ENCODE peak calls at places on chromosomes 16 and 17, in four cellular contexts. Q, L, R and Z are unnamed samples.

GRCh38 chr17:81831957-81832607 is 1.0 kb downstream of the MCRIP1 start:
- DNase-seq in R (no peak), Q (no peak), L (no peak), Z (no peak)

GRCh38 chr17:77723909-77724875 is 234.3 kb upstream of the TNRC6C start:
- DNase-seq in Q (peak), R (no peak), L (no peak), Z (no peak)

GRCh38 chr17:29557085-29557697 is 9.6 kb downstream of the ABHD15 start:
- DNase-seq in L (no peak), R (no peak), Q (no peak), Z (no peak)

GRCh38 chr16:10565167-10565566 is 15.2 kb downstream of the EMP2 start:
- DNase-seq in Q (no peak), R (peak), L (no peak), Z (no peak)

GRCh38 chr16:71473891-71474290 is 11.8 kb upstream of the ZNF23 start:
- DNase-seq in L (no peak), R (no peak), Q (no peak), Z (no peak)

GRCh38 chr17:48767263-48767774 is 38.8 kb upstream of the HOXB13 start:
- DNase-seq in Q (no peak), R (no peak), L (no peak), Z (peak)

GRCh38 chr17:66283971-66284370 is 18.4 kb upstream of the PRKCA start:
- DNase-seq in L (no peak), R (no peak), Q (no peak), Z (no peak)

GRCh38 chr17:47982091-47982617 is 11.2 kb downstream of the CDK5RAP3 start:
- DNase-seq in R (no peak), Q (no peak), L (no peak), Z (no peak)

GRCh38 chr17:81184596-81184995 is 18.6 kb upstream of the AATK start:
- DNase-seq in R (no peak), Q (no peak), L (no peak), Z (no peak)

GRCh38 chr16:49365711-49366509 is 7.7 kb upstream of the C16orf78 start:
- DNase-seq in L (no peak), Q (peak), R (no peak), Z (no peak)

GRCh38 chr16:51994597-51994996 is 552.3 kb downstream of the TOX3 start:
- DNase-seq in L (no peak), R (peak), Q (no peak), Z (no peak)
- TF ChIP-seq SUZ12 in L (no peak), R (no peak), Q (no peak), Z (no peak)

DNA sequence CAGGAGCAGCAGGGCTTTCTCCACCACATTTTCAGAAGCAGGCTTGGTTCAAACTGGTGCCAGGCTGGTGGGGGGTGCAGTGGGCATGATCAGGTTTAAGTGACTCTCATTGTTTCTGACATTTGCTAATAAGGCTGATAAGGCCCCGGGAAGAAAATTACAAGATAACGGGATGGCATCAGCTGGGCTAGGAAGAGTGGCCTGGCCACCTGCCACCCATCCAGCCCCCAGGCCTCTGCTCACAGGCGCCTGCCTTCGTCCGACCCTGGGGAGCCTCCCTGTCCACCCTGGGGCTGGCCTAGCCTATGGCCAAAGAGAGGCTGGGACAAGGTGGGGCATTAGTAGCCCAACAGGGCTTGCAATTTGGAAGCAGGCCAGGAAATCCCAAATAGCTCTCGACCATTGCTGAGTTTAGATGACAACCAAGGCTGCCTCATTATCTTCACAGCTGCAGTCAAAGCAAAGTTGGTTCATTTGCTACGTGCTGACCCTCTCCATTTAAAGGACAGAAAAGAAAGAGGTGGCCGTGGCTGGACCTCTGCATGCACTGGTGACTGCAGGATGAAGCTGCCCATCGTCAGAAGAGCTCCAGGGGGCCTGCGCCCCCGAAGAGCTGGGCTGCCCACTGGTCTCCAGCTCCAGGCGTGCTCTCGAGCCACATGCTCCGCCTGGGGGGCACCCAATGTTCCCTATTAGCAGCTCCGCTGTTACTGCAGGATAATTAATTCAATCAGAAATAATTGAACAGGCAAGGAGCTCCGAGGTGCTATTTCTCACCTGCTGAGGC is 44.9 kb downstream of the PEMT start:
- DNase-seq in Q (no peak), R (no peak), L (no peak), Z (no peak)
- TF ChIP-seq SP1 in Q (no peak), R (no peak), L (no peak), Z (no peak)

GRCh38 chr17:78920528-78920927 is 4.7 kb downstream of the TIMP2 start:
- DNase-seq in L (no peak), Q (no peak), R (peak), Z (no peak)

GRCh38 chr17:78918979-78919378 is 6.2 kb downstream of the TIMP2 start:
- DNase-seq in L (no peak), R (no peak), Q (no peak), Z (no peak)

GRCh38 chr17:78921437-78921971 is 3.7 kb downstream of the TIMP2 start:
- DNase-seq in Q (no peak), L (no peak), R (no peak), Z (no peak)

GRCh38 chr17:78917451-78918307 is 7.5 kb downstream of the TIMP2 start:
- DNase-seq in Q (no peak), R (no peak), L (no peak), Z (no peak)

GRCh38 chr17:78919816-78920516 is 5.2 kb downstream of the TIMP2 start:
- DNase-seq in L (no peak), Q (no peak), R (no peak), Z (no peak)
- TF ChIP-seq SUZ12 in L (no peak), Q (no peak), R (no peak), Z (no peak)

DNA sequence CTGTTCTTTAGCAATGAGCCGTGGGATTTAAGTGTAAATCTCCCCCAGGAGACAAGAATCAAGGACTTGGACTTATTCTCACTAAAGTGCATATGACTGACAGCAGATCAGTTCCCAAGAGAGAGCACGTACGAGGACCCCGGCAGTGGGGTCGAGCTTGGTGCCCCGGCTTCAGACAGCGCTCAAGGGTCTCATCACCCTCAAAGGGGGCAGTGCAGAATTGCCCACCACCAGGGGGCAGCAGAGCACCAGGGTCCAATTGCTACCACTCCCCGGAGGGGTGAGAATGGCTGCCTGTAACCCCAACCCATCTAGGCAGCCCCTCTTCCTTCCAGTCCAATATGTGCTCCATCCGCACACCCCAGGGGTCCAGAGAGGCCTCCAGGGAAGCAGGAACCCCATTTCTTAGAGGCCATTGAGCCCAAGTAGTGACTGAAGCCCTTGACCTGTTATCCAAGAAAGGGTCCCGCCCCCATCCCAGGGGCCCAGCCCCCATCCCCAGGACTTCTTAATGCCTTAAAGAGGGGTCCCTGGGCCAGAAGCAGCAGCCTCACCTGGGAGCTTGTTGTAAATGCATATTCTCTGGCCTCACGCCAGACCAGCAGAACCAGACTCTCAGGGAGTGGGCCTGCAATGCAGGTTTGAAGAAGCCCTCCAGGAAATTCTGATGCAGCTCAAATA is 86.1 kb downstream of the ZDHHC7 start:
- DNase-seq in L (peak), R (peak), Q (no peak), Z (peak)
- TF ChIP-seq SP1 in L (no peak), R (no peak), Q (no peak), Z (no peak)

GRCh38 chr17:6212766-6213165 is 142.6 kb downstream of the WSCD1 start:
- DNase-seq in R (no peak), L (no peak), Q (no peak), Z (no peak)
- TF ChIP-seq SUZ12 in R (no peak), L (no peak), Q (no peak), Z (no peak)

GRCh38 chr16:17342031-17342430 is 128.7 kb downstream of the XYLT1 start:
- DNase-seq in R (no peak), L (no peak), Q (no peak), Z (no peak)

GRCh38 chr16:17339764-17340541 is 130.8 kb downstream of the XYLT1 start:
- DNase-seq in R (no peak), Q (no peak), L (no peak), Z (no peak)

GRCh38 chr16:17343028-17343427 is 127.7 kb downstream of the XYLT1 start:
- DNase-seq in Q (peak), R (no peak), L (no peak), Z (no peak)

GRCh38 chr16:17343729-17344128 is 127.0 kb downstream of the XYLT1 start:
- DNase-seq in R (no peak), Q (no peak), L (no peak), Z (no peak)

GRCh38 chr16:17340804-17341203 is 130.0 kb downstream of the XYLT1 start:
- DNase-seq in L (no peak), R (no peak), Q (no peak), Z (no peak)
- TF ChIP-seq SP1 in L (no peak), R (no peak), Q (no peak), Z (no peak)

GRCh38 chr17:80175411-80175810 is 5.6 kb downstream of the CARD14 start:
- DNase-seq in L (no peak), R (no peak), Q (no peak), Z (no peak)
- TF ChIP-seq SUZ12 in L (no peak), R (no peak), Q (no peak), Z (no peak)